ENCODE peak calls at places on chromosomes 5 and 9, in six cellular contexts. One of them, this sample, is unnamed.

GRCh38 chr5:67792891-67793290 is 422.7 kb upstream of the PIK3R1 start:
- DNase-seq in activated CD4-positive, alpha-beta T cell treated with anti-CD3 and anti-CD28 coated beads, Interleukin-2, amount 50 U/mL, for 1 hour: no peak
- DNase-seq in left ventricle myocardium superior: peak
- DNase-seq in non-pigmented ciliary epithelial cell: no peak
- DNase-seq in Calu3: no peak
- DNase-seq in central memory CD8-positive, alpha-beta T cell: no peak
- DNase-seq in this sample: no peak

GRCh38 chr9:16715404-16715803 is 155.1 kb downstream of the BNC2 start:
- DNase-seq in activated CD4-positive, alpha-beta T cell treated with anti-CD3 and anti-CD28 coated beads, Interleukin-2, amount 50 U/mL, for 1 hour: no peak
- DNase-seq in left ventricle myocardium superior: no peak
- DNase-seq in non-pigmented ciliary epithelial cell: no peak
- DNase-seq in Calu3: no peak
- DNase-seq in central memory CD8-positive, alpha-beta T cell: no peak
- DNase-seq in this sample: no peak

GRCh38 chr9:131609116-131609830 is 64.0 kb downstream of the PRRT1B start:
- DNase-seq in activated CD4-positive, alpha-beta T cell treated with anti-CD3 and anti-CD28 coated beads, Interleukin-2, amount 50 U/mL, for 1 hour: no peak
- DNase-seq in left ventricle myocardium superior: peak
- DNase-seq in non-pigmented ciliary epithelial cell: no peak
- DNase-seq in Calu3: no peak
- DNase-seq in central memory CD8-positive, alpha-beta T cell: no peak
- DNase-seq in this sample: no peak

GRCh38 chr9:126055386-126055785 is 271.2 kb upstream of the MVB12B start:
- DNase-seq in activated CD4-positive, alpha-beta T cell treated with anti-CD3 and anti-CD28 coated beads, Interleukin-2, amount 50 U/mL, for 1 hour: no peak
- DNase-seq in left ventricle myocardium superior: no peak
- DNase-seq in non-pigmented ciliary epithelial cell: peak
- DNase-seq in Calu3: peak
- DNase-seq in central memory CD8-positive, alpha-beta T cell: no peak
- DNase-seq in this sample: no peak

GRCh38 chr9:114207034-114207815 is 51.9 kb downstream of the COL27A1 start:
- DNase-seq in activated CD4-positive, alpha-beta T cell treated with anti-CD3 and anti-CD28 coated beads, Interleukin-2, amount 50 U/mL, for 1 hour: no peak
- DNase-seq in left ventricle myocardium superior: peak
- DNase-seq in non-pigmented ciliary epithelial cell: no peak
- DNase-seq in Calu3: no peak
- DNase-seq in central memory CD8-positive, alpha-beta T cell: no peak
- DNase-seq in this sample: no peak

GRCh38 chr5:135694906-135695305 is 116.1 kb upstream of the CXCL14 start:
- DNase-seq in activated CD4-positive, alpha-beta T cell treated with anti-CD3 and anti-CD28 coated beads, Interleukin-2, amount 50 U/mL, for 1 hour: no peak
- DNase-seq in left ventricle myocardium superior: no peak
- DNase-seq in non-pigmented ciliary epithelial cell: no peak
- DNase-seq in Calu3: no peak
- DNase-seq in central memory CD8-positive, alpha-beta T cell: no peak
- DNase-seq in this sample: no peak

GRCh38 chr5:88804444-88804843 is 78.5 kb downstream of the MEF2C start:
- DNase-seq in activated CD4-positive, alpha-beta T cell treated with anti-CD3 and anti-CD28 coated beads, Interleukin-2, amount 50 U/mL, for 1 hour: no peak
- DNase-seq in left ventricle myocardium superior: no peak
- DNase-seq in non-pigmented ciliary epithelial cell: no peak
- DNase-seq in Calu3: no peak
- DNase-seq in central memory CD8-positive, alpha-beta T cell: no peak
- DNase-seq in this sample: no peak

GRCh38 chr5:53557386-53557785 is 3.1 kb upstream of the NDUFS4 start:
- DNase-seq in activated CD4-positive, alpha-beta T cell treated with anti-CD3 and anti-CD28 coated beads, Interleukin-2, amount 50 U/mL, for 1 hour: no peak
- DNase-seq in left ventricle myocardium superior: no peak
- DNase-seq in non-pigmented ciliary epithelial cell: no peak
- DNase-seq in Calu3: no peak
- DNase-seq in central memory CD8-positive, alpha-beta T cell: no peak
- DNase-seq in this sample: no peak

GRCh38 chr9:90012825-90013425 is 408.1 kb downstream of the GADD45G start:
- DNase-seq in activated CD4-positive, alpha-beta T cell treated with anti-CD3 and anti-CD28 coated beads, Interleukin-2, amount 50 U/mL, for 1 hour: no peak
- DNase-seq in left ventricle myocardium superior: no peak
- DNase-seq in non-pigmented ciliary epithelial cell: no peak
- DNase-seq in Calu3: no peak
- DNase-seq in central memory CD8-positive, alpha-beta T cell: no peak
- DNase-seq in this sample: no peak

GRCh38 chr9:114156311-114156657 is 947 bp downstream of the COL27A1 start:
- DNase-seq in activated CD4-positive, alpha-beta T cell treated with anti-CD3 and anti-CD28 coated beads, Interleukin-2, amount 50 U/mL, for 1 hour: no peak
- DNase-seq in left ventricle myocardium superior: no peak
- DNase-seq in non-pigmented ciliary epithelial cell: no peak
- DNase-seq in Calu3: no peak
- DNase-seq in central memory CD8-positive, alpha-beta T cell: no peak
- DNase-seq in this sample: peak

GRCh38 chr5:177565046-177565445 is 10.7 kb upstream of the FAM193B start:
- DNase-seq in activated CD4-positive, alpha-beta T cell treated with anti-CD3 and anti-CD28 coated beads, Interleukin-2, amount 50 U/mL, for 1 hour: no peak
- DNase-seq in left ventricle myocardium superior: no peak
- DNase-seq in non-pigmented ciliary epithelial cell: no peak
- DNase-seq in Calu3: no peak
- DNase-seq in central memory CD8-positive, alpha-beta T cell: no peak
- DNase-seq in this sample: no peak

GRCh38 chr9:5834214-5834613 is 1.3 kb upstream of the ERMP1 start:
- DNase-seq in activated CD4-positive, alpha-beta T cell treated with anti-CD3 and anti-CD28 coated beads, Interleukin-2, amount 50 U/mL, for 1 hour: no peak
- DNase-seq in left ventricle myocardium superior: no peak
- DNase-seq in non-pigmented ciliary epithelial cell: no peak
- DNase-seq in Calu3: no peak
- DNase-seq in central memory CD8-positive, alpha-beta T cell: no peak
- DNase-seq in this sample: no peak

GRCh38 chr5:145554399-145554798 is 280.7 kb downstream of the PRELID2 start:
- DNase-seq in activated CD4-positive, alpha-beta T cell treated with anti-CD3 and anti-CD28 coated beads, Interleukin-2, amount 50 U/mL, for 1 hour: no peak
- DNase-seq in left ventricle myocardium superior: no peak
- DNase-seq in non-pigmented ciliary epithelial cell: peak
- DNase-seq in Calu3: peak
- DNase-seq in central memory CD8-positive, alpha-beta T cell: no peak
- DNase-seq in this sample: no peak

GRCh38 chr9:88388886-88389617 is 808 bp downstream of the SPIN1 start:
- DNase-seq in activated CD4-positive, alpha-beta T cell treated with anti-CD3 and anti-CD28 coated beads, Interleukin-2, amount 50 U/mL, for 1 hour: peak
- DNase-seq in left ventricle myocardium superior: peak
- DNase-seq in non-pigmented ciliary epithelial cell: no peak
- DNase-seq in Calu3: peak
- DNase-seq in central memory CD8-positive, alpha-beta T cell: peak
- DNase-seq in this sample: no peak

This sample was measured in breast epithelium.